ENCODE peak calls at places on chromosomes 4 and X, in six cellular contexts. X, C, R, H, Q and M are unnamed samples.
A peak's percentile ranks its signal among the peaks of the same experiment; 100 is the strongest.

GRCh38 chr4:1547863-1548637 is 136.1 kb downstream of the FAM53A start:
- DNase-seq in X (no peak), C (peak; percentile 48), R (no peak), H (no peak), Q (no peak), M (peak; percentile 27)

GRCh38 chrX:131747173-131747572 is 203.3 kb downstream of the OR13H1 start:
- DNase-seq in X (no peak), C (peak; percentile 76), R (no peak), H (no peak), Q (peak; percentile 89), M (no peak)

GRCh38 chr4:128228021-128228571 is 59.5 kb downstream of the PGRMC2 start:
- DNase-seq in X (peak; percentile 6), C (no peak), R (no peak), H (no peak), Q (no peak), M (peak; percentile 86)

GRCh38 chr4:20095805-20096541 is 155.7 kb upstream of the SLIT2 start:
- DNase-seq in X (no peak), C (no peak), R (no peak), H (no peak), Q (no peak), M (no peak)

GRCh38 chr4:8308856-8309771 is 39.6 kb downstream of the HTRA3 start:
- DNase-seq in X (no peak), C (peak; percentile 81), R (no peak), H (peak; percentile 46), Q (peak; percentile 90), M (no peak)

GRCh38 chr4:80237992-80238391 is 28.5 kb upstream of the FGF5 start:
- DNase-seq in X (no peak), C (no peak), R (no peak), H (no peak), Q (no peak), M (no peak)

GRCh38 chrX:72062890-72063289 is 68.8 kb downstream of the RTL5 start:
- DNase-seq in X (peak; percentile 64), C (peak; percentile 54), R (no peak), H (no peak), Q (peak; percentile 84), M (no peak)

GRCh38 chr4:118289794-118290193 is 63.0 kb downstream of the PRSS12 start:
- DNase-seq in X (no peak), C (no peak), R (no peak), H (no peak), Q (no peak), M (no peak)

GRCh38 chr4:41146196-41146595 is 68.1 kb downstream of the APBB2 start:
- DNase-seq in X (no peak), C (no peak), R (no peak), H (no peak), Q (no peak), M (no peak)

GRCh38 chr4:10184051-10184450 is 67.5 kb upstream of the WDR1 start:
- DNase-seq in X (no peak), C (no peak), R (no peak), H (no peak), Q (no peak), M (no peak)

GRCh38 chr4:70575964-70576363 is 16.1 kb upstream of the AMBN start:
- DNase-seq in X (no peak), C (no peak), R (no peak), H (no peak), Q (no peak), M (no peak)

GRCh38 chr4:70571772-70572171 is 20.3 kb upstream of the AMBN start:
- DNase-seq in X (no peak), C (no peak), R (no peak), H (no peak), Q (no peak), M (no peak)

GRCh38 chr4:70581980-70582379 is 10.1 kb upstream of the AMBN start:
- DNase-seq in X (no peak), C (no peak), R (no peak), H (no peak), Q (no peak), M (no peak)

DNA sequence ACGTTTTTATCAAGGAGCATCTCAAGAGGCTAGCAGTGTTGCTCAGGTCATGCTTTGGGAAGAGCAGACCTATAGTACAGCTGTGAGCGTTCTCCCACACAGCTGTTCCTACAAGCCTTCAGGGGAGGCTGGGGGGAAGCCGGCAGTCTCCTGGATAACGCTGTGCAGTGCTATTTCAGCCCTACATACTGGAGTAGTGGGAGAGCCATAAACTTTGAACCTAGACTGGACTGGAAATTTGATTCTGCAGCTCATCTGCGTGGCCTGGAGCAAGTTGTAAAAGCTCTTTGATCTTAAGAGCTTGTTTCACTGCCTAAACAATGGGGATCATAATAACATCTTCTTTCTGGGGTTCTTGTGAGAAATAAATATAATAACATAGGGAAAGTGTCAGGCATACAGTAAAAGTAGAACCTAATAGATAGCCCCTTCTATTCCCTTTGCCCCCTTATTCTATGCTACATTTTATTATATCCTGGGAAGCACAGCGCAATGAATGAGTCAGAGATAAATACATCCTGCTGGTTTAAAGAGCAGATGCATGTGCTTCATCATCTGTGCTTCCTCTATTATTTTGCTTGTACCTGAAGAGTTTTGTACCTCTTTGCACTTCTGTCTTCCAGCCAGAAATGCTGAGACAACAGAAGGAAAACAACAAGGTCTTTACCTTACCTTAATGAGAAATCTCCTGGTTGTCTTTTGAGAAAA is 14.7 kb upstream of the AMBN start:
- DNase-seq in X (no peak), C (no peak), R (no peak), H (no peak), Q (no peak), M (no peak)
- H3K4me1 ChIP-seq in X (no peaks in the 10 kb centered on the region), C (no peaks in the 10 kb centered on the region), R (no peaks in the 10 kb centered on the region), H (no peaks in the 10 kb centered on the region), Q (no peaks in the 10 kb centered on the region), M (no peaks in the 10 kb centered on the region)

GRCh38 chr4:109052699-109053656 is 249.5 kb downstream of the COL25A1 start:
- DNase-seq in X (no peak), C (no peak), R (no peak), H (no peak), Q (no peak), M (no peak)
- H3K27ac ChIP-seq in X (no peak overlapping the region), C (no peak overlapping the region), R (no peak overlapping the region), H (no peak overlapping the region), Q (no peak overlapping the region), M (no peak overlapping the region)

GRCh38 chr4:98932539-98932938 is 3.6 kb upstream of the EIF4E start:
- DNase-seq in X (no peak), C (no peak), R (no peak), H (no peak), Q (no peak), M (no peak)

GRCh38 chr4:98930311-98930865 is 1.5 kb upstream of the EIF4E start:
- DNase-seq in X (no peak), C (no peak), R (no peak), H (no peak), Q (no peak), M (no peak)

GRCh38 chr4:98928131-98928504 is 815 bp downstream of the EIF4E start:
- DNase-seq in X (peak; percentile 76), C (peak; percentile 54), R (peak; percentile 91), H (peak; percentile 70), Q (peak; percentile 79), M (peak; percentile 79)

GRCh38 chr4:98929341-98930267 is 671 bp upstream of the EIF4E start:
- DNase-seq in X (peak; percentile 76), C (peak; percentile 64), R (peak; percentile 91), H (peak; percentile 56), Q (peak; percentile 84), M (peak; percentile 33)

GRCh38 chr4:98928505-98929340 is at the start of gene EIF4E:
- DNase-seq in X (peak; percentile 99), C (peak; percentile 95), R (peak; percentile 99), H (peak; percentile 98), Q (peak; percentile 99), M (peak; percentile 97)
- TF ChIP-seq POLR2A in X (no peak), C (peak; percentile 32), R (no peak), H (no peak), Q (no peak), M (peak; percentile 35)

GRCh38 chrX:53122013-53122412 is 28.1 kb downstream of the KANTR start:
- DNase-seq in X (no peak), C (no peak), R (no peak), H (no peak), Q (no peak), M (no peak)
- H3K4me1 ChIP-seq in X (no peaks in the 10 kb centered on the region), C (no peaks in the 10 kb centered on the region), R (no peaks in the 10 kb centered on the region), H (no peaks in the 10 kb centered on the region), Q (no peaks in the 10 kb centered on the region), M (no peaks in the 10 kb centered on the region)

GRCh38 chr4:109547394-109547793 is 12.7 kb upstream of the MCUB start:
- DNase-seq in X (no peak), C (no peak), R (no peak), H (no peak), Q (no peak), M (no peak)

GRCh38 chr4:109553130-109553529 is 6.9 kb upstream of the MCUB start:
- DNase-seq in X (no peak), C (no peak), R (no peak), H (no peak), Q (no peak), M (no peak)

GRCh38 chr4:109552240-109552639 is 7.8 kb upstream of the MCUB start:
- DNase-seq in X (no peak), C (no peak), R (no peak), H (no peak), Q (no peak), M (no peak)

DNA sequence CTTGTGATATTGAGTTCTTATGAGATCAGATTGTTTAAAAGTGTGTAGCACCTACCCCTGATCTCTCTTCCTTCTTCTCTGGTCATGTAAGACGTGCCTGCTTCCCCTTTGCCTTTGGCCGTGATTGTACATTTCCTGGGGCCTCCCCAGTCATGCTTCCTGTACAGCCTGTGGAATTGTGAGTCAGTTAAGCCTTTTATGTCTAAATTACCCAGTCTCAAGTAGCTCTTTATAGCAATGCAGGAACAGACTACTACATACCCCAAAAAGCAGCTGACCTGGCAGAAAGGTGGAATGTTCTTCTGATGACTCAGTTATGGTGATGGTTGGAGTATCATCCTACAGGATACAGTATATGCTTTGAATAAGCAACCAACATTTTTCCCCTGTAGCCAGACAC is 11.4 kb upstream of the MCUB start:
- DNase-seq in X (peak; percentile 32), C (no peak), R (no peak), H (no peak), Q (no peak), M (no peak)
- H3K27ac ChIP-seq in X (no peak overlapping the region), C (no peak overlapping the region), R (no peak overlapping the region), H (no peak overlapping the region), Q (no peak overlapping the region), M (no peak overlapping the region)

GRCh38 chr4:153063490-153063889 is 127.4 kb downstream of the FHDC1 start:
- DNase-seq in X (no peak), C (no peak), R (no peak), H (no peak), Q (no peak), M (no peak)
- TF ChIP-seq POLR2A in X (no peak), C (no peak), R (no peak), H (no peak), Q (no peak), M (no peak)

GRCh38 chr4:168694669-168695068 is 197.8 kb downstream of the PALLD start:
- DNase-seq in X (no peak), C (no peak), R (no peak), H (no peak), Q (no peak), M (peak; percentile 23)

GRCh38 chr4:168696828-168697227 is 200.0 kb downstream of the PALLD start:
- DNase-seq in X (no peak), C (no peak), R (no peak), H (no peak), Q (no peak), M (no peak)

GRCh38 chr4:168693750-168694470 is 197.1 kb downstream of the PALLD start:
- DNase-seq in X (no peak), C (no peak), R (no peak), H (no peak), Q (no peak), M (no peak)

GRCh38 chr4:168691621-168692376 is 194.9 kb downstream of the PALLD start:
- DNase-seq in X (no peak), C (no peak), R (no peak), H (no peak), Q (no peak), M (no peak)

GRCh38 chr4:168695288-168695687 is 198.4 kb downstream of the PALLD start:
- DNase-seq in X (no peak), C (no peak), R (no peak), H (no peak), Q (no peak), M (no peak)
- H3K4me1 ChIP-seq in X (peaks cover 7% of the 10 kb centered on the region), C (no peaks in the 10 kb centered on the region), R (peaks cover 37% of the 10 kb centered on the region), H (no peaks in the 10 kb centered on the region), Q (no peaks in the 10 kb centered on the region), M (no peaks in the 10 kb centered on the region)